ENCODE peak calls at places on chromosomes 7 and 10, in ten cellular contexts. L, H, R, P, C, E, Q, G, A and S are unnamed samples. For H3K4me1, the result is how much of the 10 kb centered on the place peaks cover.

GRCh38 chr10:47290338-47290737 is 9.7 kb upstream of the GDF10 start:
- DNase-seq in L (no peak), H (no peak), R (no peak), P (no peak), C (no peak), E (no peak), Q (no peak), G (no peak), A (no peak), S (no peak)

GRCh38 chr7:106592282-106593027 is 68.5 kb downstream of the CCDC71L start:
- DNase-seq in L (no peak), H (no peak), R (no peak), P (no peak), C (no peak), E (no peak), Q (no peak), G (no peak), A (no peak), S (no peak)

GRCh38 chr7:77327067-77327931 is 88.8 kb downstream of the GSAP start:
- DNase-seq in L (peak), H (no peak), R (no peak), P (peak), C (no peak), E (peak), Q (no peak), G (no peak), A (peak), S (peak)

GRCh38 chr7:117012284-117013174 is 59.2 kb downstream of the ST7 start:
- DNase-seq in L (no peak), H (no peak), R (peak), P (no peak), C (no peak), E (no peak), Q (no peak), G (peak), A (no peak), S (no peak)

GRCh38 chr10:29328988-29329387 is 40.1 kb downstream of the LYZL1 start:
- DNase-seq in L (no peak), H (no peak), R (no peak), P (no peak), C (peak), E (no peak), Q (peak), G (no peak), A (peak), S (no peak)

GRCh38 chr7:124898523-124898922 is 31.1 kb downstream of the POT1 start:
- DNase-seq in L (no peak), H (no peak), R (no peak), P (no peak), C (no peak), E (no peak), Q (no peak), G (no peak), A (no peak), S (no peak)

GRCh38 chr7:155804897-155805825 is 7.1 kb downstream of the SHH start:
- DNase-seq in L (peak), H (no peak), R (no peak), P (peak), C (no peak), E (peak), Q (peak), G (peak), A (no peak), S (peak)

GRCh38 chr7:108431099-108431498 is 25.1 kb downstream of the NRCAM start:
- DNase-seq in L (no peak), H (no peak), R (no peak), P (no peak), C (no peak), E (no peak), Q (no peak), G (no peak), A (no peak), S (no peak)

GRCh38 chr7:12031638-12032037 is 179.5 kb upstream of the TMEM106B start:
- DNase-seq in L (no peak), H (peak), R (peak), P (no peak), C (no peak), E (no peak), Q (no peak), G (peak), A (no peak), S (no peak)

GRCh38 chr7:131649879-131650278 is 93.5 kb upstream of the PODXL start:
- DNase-seq in L (no peak), H (no peak), R (no peak), P (no peak), C (no peak), E (peak), Q (no peak), G (no peak), A (no peak), S (no peak)

GRCh38 chr10:93138113-93138870 is 64.6 kb downstream of the CYP26A1 start:
- DNase-seq in L (peak), H (no peak), R (no peak), P (no peak), C (no peak), E (no peak), Q (no peak), G (peak), A (no peak), S (no peak)

GRCh38 chr7:106893591-106893990 is 28.5 kb downstream of the PIK3CG start:
- DNase-seq in L (no peak), H (no peak), R (no peak), P (no peak), C (no peak), E (no peak), Q (no peak), G (no peak), A (no peak), S (no peak)

GRCh38 chr7:151218170-151218569 is 7.9 kb upstream of the H2BK1 start:
- DNase-seq in L (no peak), H (no peak), R (no peak), P (no peak), C (no peak), E (no peak), Q (no peak), G (no peak), A (no peak), S (no peak)

GRCh38 chr7:158802535-158803199 is 26.6 kb downstream of the ESYT2 start:
- DNase-seq in L (no peak), H (no peak), R (no peak), P (no peak), C (no peak), E (no peak), Q (no peak), G (peak), A (no peak), S (no peak)
- H3K4me1 ChIP-seq in L (under half), H (under half), R (under half), P (under half), C (under half), E (under half), Q (under half), G (under half), A (under half), S (under half)

GRCh38 chr10:99983280-99983988 is 26.3 kb downstream of the DNMBP start:
- DNase-seq in L (no peak), H (no peak), R (no peak), P (no peak), C (peak), E (peak), Q (no peak), G (no peak), A (peak), S (no peak)
- H3K4me3 ChIP-seq in L (no peak), H (no peak), R (no peak), P (peak), C (no peak), E (peak), Q (no peak), G (no peak), A (no peak), S (no peak)

DNA sequence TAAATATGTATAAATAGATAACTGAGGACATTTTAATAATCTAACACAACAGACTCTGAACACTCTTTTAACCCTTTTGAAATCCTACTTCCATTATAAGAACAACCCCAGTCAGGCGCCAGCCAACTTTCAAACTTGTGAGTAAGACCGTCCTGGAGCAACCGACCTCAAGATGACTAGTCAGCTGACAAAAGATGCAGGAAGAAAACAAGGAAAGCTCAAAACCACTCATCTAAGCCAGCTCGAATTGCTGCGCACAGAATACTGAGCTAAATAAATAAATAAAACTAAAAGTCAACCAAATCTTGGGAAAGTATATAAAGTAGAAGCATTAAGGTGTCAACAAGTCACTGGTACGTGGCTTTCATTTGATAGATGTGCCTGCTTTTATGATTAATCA is 1269.8 kb downstream of the XPNPEP1 start:
- DNase-seq in L (no peak), H (no peak), R (no peak), P (no peak), C (no peak), E (no peak), Q (no peak), G (no peak), A (no peak), S (no peak)
- H3K4me1 ChIP-seq in L (under half), H (under half), R (under half), P (under half), C (under half), E (under half), Q (under half), G (under half), A (under half), S (under half)

DNA sequence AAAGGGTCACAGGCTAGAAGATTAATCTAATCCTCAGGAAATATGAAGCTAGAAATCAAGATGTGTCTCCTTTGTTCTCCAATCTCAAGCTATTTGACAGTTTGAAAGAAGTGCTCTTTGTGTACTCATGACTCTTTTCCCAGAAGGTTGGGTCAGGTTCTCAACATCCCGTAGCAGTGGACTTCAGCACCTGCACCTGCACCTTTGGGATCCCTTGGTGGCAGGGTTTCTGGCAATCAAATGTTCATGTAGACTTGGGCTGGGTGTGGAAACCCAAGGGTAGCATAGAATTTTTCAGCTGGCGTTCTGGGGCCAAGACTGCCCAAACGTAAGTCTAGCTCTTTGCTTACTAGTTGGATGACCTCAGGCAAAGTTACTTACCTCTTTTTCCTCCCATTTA is 134.4 kb downstream of the ADRA2A start:
- DNase-seq in L (no peak), H (no peak), R (no peak), P (no peak), C (no peak), E (no peak), Q (no peak), G (no peak), A (no peak), S (no peak)
- H3K4me3 ChIP-seq in L (no peak), H (no peak), R (no peak), P (no peak), C (no peak), E (no peak), Q (no peak), G (no peak), A (no peak), S (no peak)

GRCh38 chr10:96588060-96588554 is 1.3 kb upstream of the TM9SF3 start:
- DNase-seq in L (no peak), H (no peak), R (no peak), P (no peak), C (no peak), E (no peak), Q (peak), G (no peak), A (no peak), S (no peak)

GRCh38 chr10:96585726-96586418 is 940 bp downstream of the TM9SF3 start:
- DNase-seq in L (peak), H (no peak), R (no peak), P (no peak), C (no peak), E (no peak), Q (peak), G (no peak), A (no peak), S (no peak)

GRCh38 chr10:96587255-96588059 is 645 bp upstream of the TM9SF3 start:
- DNase-seq in L (peak), H (no peak), R (peak), P (no peak), C (peak), E (no peak), Q (peak), G (peak), A (peak), S (no peak)

GRCh38 chr10:96584474-96584873 is 2.3 kb downstream of the TM9SF3 start:
- DNase-seq in L (no peak), H (no peak), R (no peak), P (no peak), C (no peak), E (no peak), Q (no peak), G (no peak), A (no peak), S (no peak)

DNA sequence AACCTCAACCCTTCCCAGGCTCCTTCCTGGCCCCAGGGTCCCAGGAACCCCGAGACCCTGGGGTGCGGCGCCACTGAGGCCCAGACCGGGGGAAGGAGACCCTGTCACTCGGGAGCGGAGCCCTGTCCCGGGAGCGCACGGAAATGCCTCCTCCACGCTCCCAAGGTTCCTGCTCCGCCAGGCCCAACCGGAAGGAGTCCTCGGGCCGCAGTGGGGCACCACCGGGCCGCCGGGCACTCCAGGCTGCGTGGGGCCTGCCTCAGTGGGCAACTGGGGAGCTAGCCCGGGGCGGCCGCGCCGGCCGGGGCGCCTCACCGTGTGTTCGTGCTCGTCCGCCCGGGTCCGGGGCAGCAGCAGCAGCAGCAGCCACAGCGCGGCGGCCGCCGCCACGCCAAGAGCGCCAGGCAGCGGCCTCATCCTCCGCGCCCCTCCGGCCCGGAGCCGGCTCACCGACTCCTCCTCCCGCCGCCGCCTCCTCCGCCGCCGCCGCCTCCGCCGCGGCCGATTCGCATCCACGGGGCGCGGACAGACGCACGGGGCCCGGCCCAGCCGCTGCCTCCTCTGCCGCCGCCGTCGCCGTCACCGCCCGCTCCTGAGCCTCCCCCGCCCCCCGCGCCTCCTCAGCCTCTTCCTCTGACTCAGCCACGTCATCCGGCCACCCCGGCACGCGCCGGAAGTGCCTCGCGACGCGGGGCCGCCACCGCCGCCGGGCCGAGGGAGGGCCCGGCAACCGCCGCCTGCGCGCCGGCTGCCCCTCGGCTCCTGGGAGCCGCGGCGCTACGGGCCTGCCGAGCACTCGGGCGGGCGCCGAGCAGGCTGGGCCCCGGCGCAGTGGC is at the start of gene TM9SF3:
- DNase-seq in L (peak), H (peak), R (peak), P (peak), C (peak), E (peak), Q (peak), G (peak), A (peak), S (peak)
- H3K4me1 ChIP-seq in L (under half), H (under half), R (under half), P (half or more), C (under half), E (under half), Q (half or more), G (under half), A (half or more), S (under half)